ENCODE peak calls at places on chromosomes 16 and 17, in four cellular contexts. One of them, this sample, is unnamed.

GRCh38 chr16:1651055-1651454 is 27.0 kb upstream of the JPT2 start:
- DNase-seq in K562: no peak
- DNase-seq in IMR-90: no peak
- DNase-seq in A549: no peak
- DNase-seq in this sample: no peak

GRCh38 chr16:24685539-24686432 is 43.7 kb upstream of the TNRC6A start:
- DNase-seq in K562: no peak
- DNase-seq in IMR-90: peak
- DNase-seq in A549: peak
- DNase-seq in this sample: peak

GRCh38 chr17:77923776-77924513 is 34.6 kb upstream of the TNRC6C start:
- DNase-seq in K562: no peak
- DNase-seq in IMR-90: no peak
- DNase-seq in A549: no peak
- DNase-seq in this sample: no peak

GRCh38 chr17:77634710-77635109 is 323.8 kb upstream of the TNRC6C start:
- DNase-seq in A549: no peak
- DNase-seq in IMR-90: no peak
- DNase-seq in K562: no peak
- DNase-seq in this sample: no peak

GRCh38 chr16:893360-893759 is 77.4 kb downstream of the LMF1 start:
- DNase-seq in K562: no peak
- DNase-seq in IMR-90: no peak
- DNase-seq in A549: no peak
- DNase-seq in this sample: no peak

GRCh38 chr16:64416232-64417010 is 705.4 kb downstream of the CDH11 start:
- DNase-seq in A549: no peak
- DNase-seq in IMR-90: peak
- DNase-seq in K562: no peak
- DNase-seq in this sample: no peak

GRCh38 chr17:4365628-4366311 is 705 bp downstream of the UBE2G1 start:
- DNase-seq in K562: peak
- DNase-seq in IMR-90: no peak
- DNase-seq in A549: no peak
- DNase-seq in this sample: peak

GRCh38 chr16:27460663-27461482 is 58.9 kb downstream of the IL21R start:
- DNase-seq in A549: no peak
- DNase-seq in IMR-90: no peak
- DNase-seq in K562: no peak
- DNase-seq in this sample: no peak

GRCh38 chr17:7295230-7296180 is 1.1 kb upstream of the YBX2 start:
- DNase-seq in A549: no peak
- DNase-seq in K562: no peak
- DNase-seq in IMR-90: no peak
- DNase-seq in this sample: no peak

GRCh38 chr16:81493755-81494433 is 49.3 kb downstream of the CMIP start:
- DNase-seq in IMR-90: peak
- DNase-seq in A549: peak
- DNase-seq in K562: peak
- DNase-seq in this sample: peak

GRCh38 chr17:14471052-14471451 is 170.2 kb downstream of the HS3ST3B1 start:
- DNase-seq in IMR-90: peak
- DNase-seq in K562: no peak
- DNase-seq in A549: peak
- DNase-seq in this sample: no peak

GRCh38 chr16:22948058-22948602 is 134.2 kb downstream of the HS3ST2 start:
- DNase-seq in A549: no peak
- DNase-seq in K562: no peak
- DNase-seq in IMR-90: no peak
- DNase-seq in this sample: no peak

GRCh38 chr17:69047368-69048263 is 13.1 kb downstream of the ABCA9 start:
- DNase-seq in A549: no peak
- DNase-seq in IMR-90: peak
- DNase-seq in K562: peak
- DNase-seq in this sample: no peak

GRCh38 chr17:41347872-41348760 is 2.5 kb downstream of the KRT33A start:
- DNase-seq in IMR-90: no peak
- DNase-seq in K562: no peak
- DNase-seq in A549: no peak
- DNase-seq in this sample: no peak

GRCh38 chr17:79046501-79047280 is 22.7 kb downstream of the C1QTNF1 start:
- DNase-seq in A549: no peak
- DNase-seq in K562: no peak
- DNase-seq in IMR-90: no peak
- DNase-seq in this sample: no peak

GRCh38 chr16:20049831-20050230 is 23.9 kb downstream of the GPR139 start:
- DNase-seq in A549: no peak
- DNase-seq in K562: no peak
- DNase-seq in IMR-90: no peak
- DNase-seq in this sample: no peak

GRCh38 chr17:67578058-67578457 is 139.7 kb upstream of the NOL11 start:
- DNase-seq in A549: no peak
- DNase-seq in IMR-90: no peak
- DNase-seq in K562: no peak
- DNase-seq in this sample: no peak

GRCh38 chr17:6556121-6557039 is at the start of gene PITPNM3:
- DNase-seq in IMR-90: no peak
- DNase-seq in K562: no peak
- DNase-seq in A549: no peak
- DNase-seq in this sample: peak

GRCh38 chr16:79320956-79321355 is 279.6 kb downstream of the MAF start:
- DNase-seq in IMR-90: no peak
- DNase-seq in K562: no peak
- DNase-seq in A549: no peak
- DNase-seq in this sample: no peak

GRCh38 chr17:44787271-44787940 is 28.6 kb downstream of the ADAM11 start:
- DNase-seq in K562: no peak
- DNase-seq in IMR-90: no peak
- DNase-seq in A549: no peak
- DNase-seq in this sample: no peak

GRCh38 chr17:69672924-69673323 is 258.4 kb downstream of the MAP2K6 start:
- DNase-seq in A549: no peak
- DNase-seq in IMR-90: peak
- DNase-seq in K562: no peak
- DNase-seq in this sample: no peak

GRCh38 chr16:80056334-80056733 is 455.8 kb upstream of the MAF start:
- DNase-seq in IMR-90: peak
- DNase-seq in A549: no peak
- DNase-seq in K562: no peak
- DNase-seq in this sample: no peak

GRCh38 chr17:77210331-77210730 is 69.6 kb downstream of the SEC14L1 start:
- DNase-seq in A549: no peak
- DNase-seq in IMR-90: no peak
- DNase-seq in K562: no peak
- DNase-seq in this sample: no peak

GRCh38 chr17:32142857-32143524 is 689 bp downstream of the RHOT1 start:
- DNase-seq in A549: peak
- DNase-seq in IMR-90: peak
- DNase-seq in K562: peak
- DNase-seq in this sample: peak

GRCh38 chr17:60423865-60424264 is 1.6 kb downstream of the CHCT1 start:
- DNase-seq in IMR-90: no peak
- DNase-seq in K562: no peak
- DNase-seq in A549: no peak
- DNase-seq in this sample: no peak

GRCh38 chr16:30615358-30616076 is 5.3 kb upstream of the ZNF689 start:
- DNase-seq in K562: peak
- DNase-seq in IMR-90: peak
- DNase-seq in A549: peak
- DNase-seq in this sample: peak

GRCh38 chr16:27237229-27238015 is 31.1 kb downstream of the NSMCE1 start:
- DNase-seq in IMR-90: no peak
- DNase-seq in A549: no peak
- DNase-seq in K562: peak
- DNase-seq in this sample: no peak

GRCh38 chr17:64063766-64064224 is 43.4 kb upstream of the ICAM2 start:
- DNase-seq in K562: peak
- DNase-seq in A549: peak
- DNase-seq in IMR-90: peak
- DNase-seq in this sample: peak

GRCh38 chr17:19755392-19755791 is 7.3 kb upstream of the ALDH3A1 start:
- DNase-seq in A549: no peak
- DNase-seq in IMR-90: no peak
- DNase-seq in K562: no peak
- DNase-seq in this sample: no peak

GRCh38 chr17:80870401-80870800 is 121.2 kb upstream of the CHMP6 start:
- DNase-seq in A549: no peak
- DNase-seq in IMR-90: no peak
- DNase-seq in K562: no peak
- DNase-seq in this sample: no peak

GRCh38 chr17:80872011-80872929 is 119.4 kb upstream of the CHMP6 start:
- DNase-seq in IMR-90: no peak
- DNase-seq in K562: no peak
- DNase-seq in A549: no peak
- DNase-seq in this sample: no peak

GRCh38 chr17:80869476-80869875 is 122.2 kb upstream of the CHMP6 start:
- DNase-seq in K562: no peak
- DNase-seq in A549: no peak
- DNase-seq in IMR-90: no peak
- DNase-seq in this sample: no peak

GRCh38 chr17:80872999-80873951 is 118.4 kb upstream of the CHMP6 start:
- DNase-seq in K562: no peak
- DNase-seq in IMR-90: no peak
- DNase-seq in A549: peak
- DNase-seq in this sample: no peak

DNA sequence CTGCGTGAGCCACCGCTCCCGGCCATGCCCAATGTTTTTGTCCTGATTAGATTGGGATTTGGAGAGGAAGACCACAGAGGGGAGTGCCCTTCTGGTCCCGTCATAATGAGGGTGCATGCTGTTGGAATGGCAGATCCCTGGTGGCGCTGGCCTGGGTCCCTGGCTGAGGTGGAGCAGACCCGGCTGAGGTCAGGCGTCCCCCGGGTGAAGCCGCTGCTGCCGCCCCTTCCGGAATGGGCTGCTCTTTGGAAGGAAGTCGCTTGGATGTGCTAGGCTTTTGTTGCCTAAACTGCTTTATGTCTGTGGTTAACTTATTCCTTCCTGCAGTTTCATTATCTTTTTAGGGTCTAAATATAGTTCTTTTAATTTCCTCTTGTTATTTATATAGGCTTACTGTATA is 120.3 kb upstream of the CHMP6 start:
- DNase-seq in K562: no peak
- DNase-seq in IMR-90: no peak
- DNase-seq in A549: no peak
- DNase-seq in this sample: no peak
- TF ChIP-seq BHLHE40 in K562: no peak
- TF ChIP-seq BHLHE40 in IMR-90: no peak
- TF ChIP-seq BHLHE40 in A549: no peak
- TF ChIP-seq BHLHE40 in this sample: no peak

DNA sequence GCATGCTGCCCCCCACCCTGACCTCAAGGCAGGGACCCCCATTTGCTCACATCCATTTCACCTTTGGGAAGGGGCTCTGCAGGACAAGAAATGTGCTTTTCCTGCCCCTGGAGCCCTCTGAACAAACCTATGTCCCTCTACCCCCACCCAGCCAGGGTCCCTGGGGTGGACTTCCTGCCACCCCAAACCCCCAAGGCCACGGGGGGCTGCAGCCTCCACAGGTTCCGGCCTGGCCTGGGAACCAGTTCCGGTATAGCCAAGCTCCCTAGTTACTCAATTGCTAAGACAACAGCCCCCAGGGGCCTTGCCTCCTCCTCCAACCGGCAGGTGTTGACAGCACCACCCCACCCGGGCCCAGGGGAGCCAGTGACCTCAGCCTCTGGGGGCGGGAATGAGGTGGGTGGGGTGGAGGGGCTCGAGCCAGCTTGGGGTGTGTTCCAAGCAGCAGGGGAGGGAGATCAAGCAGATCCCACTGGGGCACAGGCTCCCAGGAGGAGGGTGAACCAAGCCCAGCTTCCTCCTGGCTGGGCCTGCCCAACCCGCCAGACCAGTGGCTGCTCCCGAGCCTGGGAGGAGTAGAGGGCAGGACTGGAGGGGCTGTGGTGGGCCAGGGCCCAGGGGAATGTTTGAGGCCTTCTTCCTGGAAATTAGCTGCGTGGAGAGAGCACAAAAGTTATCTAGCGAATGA is 6.6 kb downstream of the PNMT start:
- DNase-seq in IMR-90: no peak
- DNase-seq in A549: no peak
- DNase-seq in K562: peak
- DNase-seq in this sample: no peak
- TF ChIP-seq BHLHE40 in IMR-90: no peak
- TF ChIP-seq BHLHE40 in A549: no peak
- TF ChIP-seq BHLHE40 in K562: no peak
- TF ChIP-seq BHLHE40 in this sample: no peak

DNA sequence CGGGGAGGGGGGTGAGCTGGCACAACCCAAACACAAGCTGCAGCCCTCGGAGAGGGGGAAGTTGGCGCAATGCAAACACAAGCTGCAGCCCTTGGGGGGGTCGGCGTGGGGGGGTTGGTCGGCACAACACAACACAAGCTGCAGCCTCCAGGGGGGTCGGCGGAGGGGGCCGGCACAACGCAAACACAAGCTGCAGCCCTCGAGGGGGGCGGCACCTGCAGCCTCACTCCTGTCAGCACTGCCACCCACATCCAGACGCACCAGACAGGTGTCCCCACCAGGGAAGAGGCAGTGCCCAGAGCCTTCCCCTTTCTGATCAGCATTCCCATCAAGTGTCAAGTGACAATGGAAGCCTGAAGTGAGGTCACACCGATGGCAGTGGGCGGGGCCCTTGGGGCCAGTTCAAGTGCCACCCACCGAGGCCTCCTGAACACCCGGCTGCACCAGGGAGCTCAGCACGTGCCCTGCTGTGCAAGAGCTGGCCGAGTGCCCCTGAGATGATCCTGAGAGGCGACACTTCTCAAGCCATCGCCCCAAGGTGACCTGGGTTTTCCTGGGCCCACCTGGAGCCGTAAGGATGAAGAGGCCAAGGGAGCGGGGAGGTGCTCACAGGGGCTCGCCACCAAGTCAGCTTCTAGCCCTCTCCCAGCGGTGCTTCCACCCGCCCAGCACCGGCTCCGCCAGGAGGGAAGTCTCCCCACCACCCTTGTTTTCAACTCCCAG is 59.3 kb downstream of the KLHDC4 start:
- DNase-seq in A549: no peak
- DNase-seq in K562: no peak
- DNase-seq in IMR-90: no peak
- DNase-seq in this sample: no peak
- TF ChIP-seq BHLHE40 in A549: no peak
- TF ChIP-seq BHLHE40 in K562: no peak
- TF ChIP-seq BHLHE40 in IMR-90: no peak
- TF ChIP-seq BHLHE40 in this sample: no peak

DNA sequence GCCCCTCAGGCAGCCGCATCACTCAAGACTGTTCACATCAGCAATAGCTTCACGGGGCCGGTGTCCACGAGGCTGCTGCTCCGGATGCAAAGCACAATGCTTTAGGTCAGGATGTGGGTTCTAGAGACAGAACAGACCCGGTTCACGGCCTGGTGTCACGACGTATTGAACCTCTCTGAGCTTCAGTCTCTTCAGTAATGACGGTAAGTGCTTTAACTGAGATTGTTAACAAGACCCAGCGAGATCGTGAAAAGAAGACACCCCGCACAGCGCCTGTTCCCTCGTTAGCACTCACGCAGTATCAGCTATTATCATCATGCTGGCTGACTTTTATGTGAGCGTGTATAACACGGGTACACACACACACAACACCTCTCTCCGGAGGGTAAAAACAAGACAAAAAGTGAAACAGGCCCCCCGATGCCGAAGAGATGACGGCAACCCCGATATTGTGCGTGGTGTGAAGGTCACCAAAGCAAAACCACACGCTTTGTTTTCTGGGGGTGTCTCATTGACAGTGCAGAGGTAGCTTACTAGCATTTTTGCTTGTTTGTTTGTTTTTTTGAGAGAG is 21.4 kb upstream of the ABR start:
- DNase-seq in IMR-90: no peak
- DNase-seq in A549: no peak
- DNase-seq in K562: no peak
- DNase-seq in this sample: no peak
- TF ChIP-seq BHLHE40 in IMR-90: no peak
- TF ChIP-seq BHLHE40 in A549: no peak
- TF ChIP-seq BHLHE40 in K562: no peak
- TF ChIP-seq BHLHE40 in this sample: no peak